ENCODE peak calls at places on chromosomes 1 and 21, in seven cellular contexts. One of them, this sample, is unnamed.

GRCh38 chr1:110209715-110210603 is at the start of gene KCNC4:
- DNase-seq in right lobe of liver: peak
- DNase-seq in GOT3: peak
- DNase-seq in NCI-H510A: peak
- DNase-seq in upper lobe of left lung: peak
- DNase-seq in T-cell: peak
- DNase-seq in lung microvascular endothelial cell: peak
- DNase-seq in this sample: peak

GRCh38 chr1:44059181-44059661 is 28.0 kb upstream of the SLC6A9 start:
- DNase-seq in lung microvascular endothelial cell: no peak
- DNase-seq in right lobe of liver: no peak
- DNase-seq in NCI-H510A: no peak
- DNase-seq in upper lobe of left lung: no peak
- DNase-seq in T-cell: no peak
- DNase-seq in GOT3: no peak
- DNase-seq in this sample: no peak

GRCh38 chr1:69455718-69456117 is 112.0 kb upstream of the LRRC7 start:
- DNase-seq in GOT3: no peak
- DNase-seq in lung microvascular endothelial cell: no peak
- DNase-seq in NCI-H510A: no peak
- DNase-seq in T-cell: no peak
- DNase-seq in right lobe of liver: no peak
- DNase-seq in upper lobe of left lung: no peak
- DNase-seq in this sample: no peak

GRCh38 chr1:151715726-151716404 is 738 bp downstream of the CELF3 start:
- DNase-seq in right lobe of liver: no peak
- DNase-seq in upper lobe of left lung: no peak
- DNase-seq in NCI-H510A: no peak
- DNase-seq in lung microvascular endothelial cell: no peak
- DNase-seq in GOT3: no peak
- DNase-seq in T-cell: no peak
- DNase-seq in this sample: no peak

GRCh38 chr1:219298581-219299148 is 125.0 kb downstream of the LYPLAL1 start:
- DNase-seq in T-cell: no peak
- DNase-seq in lung microvascular endothelial cell: peak
- DNase-seq in upper lobe of left lung: no peak
- DNase-seq in NCI-H510A: no peak
- DNase-seq in right lobe of liver: no peak
- DNase-seq in GOT3: no peak
- DNase-seq in this sample: no peak

GRCh38 chr1:3712573-3713535 is 39.4 kb upstream of the CCDC27 start:
- DNase-seq in upper lobe of left lung: peak
- DNase-seq in GOT3: no peak
- DNase-seq in right lobe of liver: no peak
- DNase-seq in lung microvascular endothelial cell: no peak
- DNase-seq in T-cell: no peak
- DNase-seq in NCI-H510A: no peak
- DNase-seq in this sample: no peak

GRCh38 chr1:44553771-44554170 is 120.5 kb downstream of the TMEM53 start:
- DNase-seq in right lobe of liver: no peak
- DNase-seq in lung microvascular endothelial cell: no peak
- DNase-seq in NCI-H510A: no peak
- DNase-seq in upper lobe of left lung: no peak
- DNase-seq in T-cell: no peak
- DNase-seq in GOT3: no peak
- DNase-seq in this sample: no peak

GRCh38 chr1:2515763-2516080 is 10.7 kb downstream of the PANK4 start:
- DNase-seq in GOT3: no peak
- DNase-seq in NCI-H510A: no peak
- DNase-seq in lung microvascular endothelial cell: no peak
- DNase-seq in right lobe of liver: no peak
- DNase-seq in upper lobe of left lung: peak
- DNase-seq in T-cell: no peak
- DNase-seq in this sample: no peak

GRCh38 chr1:99685516-99686180 is 39.7 kb downstream of the PALMD start:
- DNase-seq in T-cell: no peak
- DNase-seq in lung microvascular endothelial cell: peak
- DNase-seq in NCI-H510A: peak
- DNase-seq in upper lobe of left lung: no peak
- DNase-seq in GOT3: peak
- DNase-seq in right lobe of liver: peak
- DNase-seq in this sample: no peak

GRCh38 chr1:183597656-183598055 is 7.4 kb upstream of the NCF2 start:
- DNase-seq in upper lobe of left lung: no peak
- DNase-seq in T-cell: no peak
- DNase-seq in right lobe of liver: no peak
- DNase-seq in NCI-H510A: no peak
- DNase-seq in GOT3: no peak
- DNase-seq in lung microvascular endothelial cell: no peak
- DNase-seq in this sample: no peak

GRCh38 chr1:165173409-165173808 is 183.1 kb downstream of the LMX1A start:
- DNase-seq in GOT3: no peak
- DNase-seq in right lobe of liver: no peak
- DNase-seq in upper lobe of left lung: no peak
- DNase-seq in T-cell: no peak
- DNase-seq in NCI-H510A: no peak
- DNase-seq in lung microvascular endothelial cell: no peak
- DNase-seq in this sample: no peak

GRCh38 chr1:53066941-53067738 is 5.1 kb downstream of the PODN start:
- DNase-seq in GOT3: no peak
- DNase-seq in upper lobe of left lung: no peak
- DNase-seq in lung microvascular endothelial cell: no peak
- DNase-seq in right lobe of liver: no peak
- DNase-seq in NCI-H510A: no peak
- DNase-seq in T-cell: no peak
- DNase-seq in this sample: no peak

GRCh38 chr1:115906627-115907026 is 65.7 kb upstream of the NHLH2 start:
- DNase-seq in upper lobe of left lung: no peak
- DNase-seq in T-cell: no peak
- DNase-seq in NCI-H510A: peak
- DNase-seq in right lobe of liver: no peak
- DNase-seq in GOT3: no peak
- DNase-seq in lung microvascular endothelial cell: no peak
- DNase-seq in this sample: no peak

GRCh38 chr1:230163205-230163604 is 96.2 kb downstream of the GALNT2 start:
- DNase-seq in lung microvascular endothelial cell: no peak
- DNase-seq in right lobe of liver: no peak
- DNase-seq in T-cell: no peak
- DNase-seq in NCI-H510A: no peak
- DNase-seq in GOT3: no peak
- DNase-seq in upper lobe of left lung: no peak
- DNase-seq in this sample: no peak

GRCh38 chr1:110068646-110069301 is 1.7 kb downstream of the ALX3 start:
- DNase-seq in GOT3: no peak
- DNase-seq in NCI-H510A: no peak
- DNase-seq in T-cell: no peak
- DNase-seq in lung microvascular endothelial cell: no peak
- DNase-seq in right lobe of liver: no peak
- DNase-seq in upper lobe of left lung: peak
- DNase-seq in this sample: no peak

GRCh38 chr1:110477041-110477440 is 26.1 kb downstream of the PROK1 start:
- DNase-seq in right lobe of liver: no peak
- DNase-seq in T-cell: no peak
- DNase-seq in upper lobe of left lung: no peak
- DNase-seq in GOT3: no peak
- DNase-seq in NCI-H510A: no peak
- DNase-seq in lung microvascular endothelial cell: peak
- DNase-seq in this sample: no peak

GRCh38 chr21:28516996-28517592 is 475.6 kb downstream of the LTN1 start:
- DNase-seq in GOT3: no peak
- DNase-seq in lung microvascular endothelial cell: peak
- DNase-seq in upper lobe of left lung: no peak
- DNase-seq in T-cell: peak
- DNase-seq in right lobe of liver: peak
- DNase-seq in NCI-H510A: peak
- DNase-seq in this sample: peak

GRCh38 chr1:17682403-17682802 is 72.7 kb upstream of the ACTL8 start:
- DNase-seq in right lobe of liver: no peak
- DNase-seq in upper lobe of left lung: no peak
- DNase-seq in T-cell: no peak
- DNase-seq in NCI-H510A: no peak
- DNase-seq in GOT3: no peak
- DNase-seq in lung microvascular endothelial cell: no peak
- DNase-seq in this sample: peak

GRCh38 chr1:160874935-160875334 is 10.0 kb downstream of the ITLN1 start:
- DNase-seq in NCI-H510A: no peak
- DNase-seq in GOT3: no peak
- DNase-seq in T-cell: no peak
- DNase-seq in right lobe of liver: no peak
- DNase-seq in lung microvascular endothelial cell: no peak
- DNase-seq in upper lobe of left lung: no peak
- DNase-seq in this sample: no peak

GRCh38 chr1:157369808-157370521 is 182.3 kb downstream of the FCRL5 start:
- DNase-seq in lung microvascular endothelial cell: peak
- DNase-seq in GOT3: no peak
- DNase-seq in upper lobe of left lung: no peak
- DNase-seq in NCI-H510A: peak
- DNase-seq in T-cell: peak
- DNase-seq in right lobe of liver: no peak
- DNase-seq in this sample: peak

GRCh38 chr1:214019499-214019898 is 31.7 kb downstream of the PROX1 start:
- DNase-seq in NCI-H510A: no peak
- DNase-seq in GOT3: no peak
- DNase-seq in T-cell: no peak
- DNase-seq in right lobe of liver: no peak
- DNase-seq in lung microvascular endothelial cell: no peak
- DNase-seq in upper lobe of left lung: peak
- DNase-seq in this sample: no peak

GRCh38 chr1:241475688-241476087 is 43.9 kb downstream of the FH start:
- DNase-seq in GOT3: no peak
- DNase-seq in right lobe of liver: no peak
- DNase-seq in T-cell: no peak
- DNase-seq in lung microvascular endothelial cell: peak
- DNase-seq in NCI-H510A: no peak
- DNase-seq in upper lobe of left lung: no peak
- DNase-seq in this sample: no peak

GRCh38 chr1:110130113-110130591 is 17.9 kb downstream of the UBL4B start:
- DNase-seq in NCI-H510A: peak
- DNase-seq in T-cell: no peak
- DNase-seq in right lobe of liver: no peak
- DNase-seq in GOT3: no peak
- DNase-seq in upper lobe of left lung: peak
- DNase-seq in lung microvascular endothelial cell: no peak
- DNase-seq in this sample: no peak

GRCh38 chr1:96387785-96388184 is 333.8 kb upstream of the PTBP2 start:
- DNase-seq in GOT3: no peak
- DNase-seq in T-cell: no peak
- DNase-seq in upper lobe of left lung: no peak
- DNase-seq in NCI-H510A: no peak
- DNase-seq in right lobe of liver: no peak
- DNase-seq in lung microvascular endothelial cell: no peak
- DNase-seq in this sample: no peak

GRCh38 chr1:154839691-154840090 is 30.4 kb downstream of the KCNN3 start:
- DNase-seq in upper lobe of left lung: no peak
- DNase-seq in lung microvascular endothelial cell: no peak
- DNase-seq in NCI-H510A: no peak
- DNase-seq in GOT3: no peak
- DNase-seq in right lobe of liver: no peak
- DNase-seq in T-cell: no peak
- DNase-seq in this sample: no peak

GRCh38 chr1:154970631-154971340 is at the start of gene SHC1:
- DNase-seq in T-cell: no peak
- DNase-seq in lung microvascular endothelial cell: peak
- DNase-seq in GOT3: peak
- DNase-seq in right lobe of liver: peak
- DNase-seq in upper lobe of left lung: peak
- DNase-seq in NCI-H510A: peak
- DNase-seq in this sample: peak

GRCh38 chr1:178011101-178011828 is 41.4 kb upstream of the SEC16B start:
- DNase-seq in right lobe of liver: no peak
- DNase-seq in GOT3: no peak
- DNase-seq in NCI-H510A: no peak
- DNase-seq in T-cell: no peak
- DNase-seq in lung microvascular endothelial cell: peak
- DNase-seq in upper lobe of left lung: no peak
- DNase-seq in this sample: no peak

GRCh38 chr1:156926175-156926574 is 5.7 kb downstream of the LRRC71 start:
- DNase-seq in upper lobe of left lung: no peak
- DNase-seq in T-cell: no peak
- DNase-seq in right lobe of liver: peak
- DNase-seq in GOT3: no peak
- DNase-seq in NCI-H510A: no peak
- DNase-seq in lung microvascular endothelial cell: peak
- DNase-seq in this sample: peak

GRCh38 chr1:222109836-222110235 is 367.9 kb upstream of the DUSP10 start:
- DNase-seq in right lobe of liver: no peak
- DNase-seq in upper lobe of left lung: no peak
- DNase-seq in T-cell: no peak
- DNase-seq in lung microvascular endothelial cell: no peak
- DNase-seq in NCI-H510A: no peak
- DNase-seq in GOT3: no peak
- DNase-seq in this sample: no peak

GRCh38 chr1:229340496-229340895 is 2.4 kb downstream of the CCSAP start:
- DNase-seq in GOT3: no peak
- DNase-seq in lung microvascular endothelial cell: no peak
- DNase-seq in right lobe of liver: no peak
- DNase-seq in T-cell: no peak
- DNase-seq in NCI-H510A: no peak
- DNase-seq in upper lobe of left lung: no peak
- DNase-seq in this sample: no peak